ENCODE peak calls at places on chromosomes 3 and 15, in five cellular contexts. X is NCI-H510A treated with DMSO at 0.1 percent for 48 hours; M is Right ventricle myocardium superior; Z is stimulated activated CD4-positive, alpha-beta T cell treated with anti-CD3 and anti-CD28 coated beads, TNF-alpha, amount 100 ng/mL, for 4 hours; V is T-helper 2 cell. F is an unnamed sample.

GRCh38 chr3:152219225-152219624 is 49.5 kb upstream of the MBNL1 start:
- DNase-seq in Z (no peak), M (no peak), V (no peak), X (no peak), F (no peak)

GRCh38 chr3:188211476-188211875 is 57.5 kb downstream of the LPP start:
- DNase-seq in V (no peak), M (no peak), X (no peak), Z (no peak), F (no peak)

GRCh38 chr15:41291065-41291631 is 41.2 kb downstream of the OIP5 start:
- DNase-seq in V (no peak), Z (no peak), M (no peak), X (no peak), F (no peak)

GRCh38 chr3:46921041-46921440 is 43.5 kb downstream of the PTH1R start:
- DNase-seq in X (no peak), V (no peak), Z (no peak), M (no peak), F (no peak)

GRCh38 chr3:188507244-188507720 is 353.3 kb downstream of the LPP start:
- DNase-seq in X (no peak), V (no peak), Z (no peak), M (no peak), F (no peak)

GRCh38 chr3:122493296-122493695 is 21.4 kb downstream of the KPNA1 start:
- DNase-seq in Z (no peak), M (no peak), X (no peak), V (no peak), F (no peak)

GRCh38 chr3:64098686-64099085 is 75.4 kb upstream of the PSMD6 start:
- DNase-seq in V (no peak), M (no peak), X (no peak), Z (no peak), F (no peak)

GRCh38 chr3:100099621-100100020 is 14.7 kb downstream of the FILIP1L start:
- DNase-seq in V (no peak), M (no peak), X (no peak), Z (no peak), F (no peak)

GRCh38 chr3:51934139-51934850 is 7.4 kb downstream of the RRP9 start:
- DNase-seq in Z (no peak), X (no peak), M (peak), V (no peak), F (no peak)

GRCh38 chr15:96764946-96765345 is 434.4 kb downstream of the NR2F2 start:
- DNase-seq in M (no peak), V (no peak), X (no peak), Z (no peak), F (no peak)

GRCh38 chr15:29759596-29759995 is 62.7 kb downstream of the TJP1 start:
- DNase-seq in V (no peak), M (no peak), Z (no peak), X (no peak), F (no peak)

GRCh38 chr3:8937064-8938020 is 25.9 kb downstream of the RAD18 start:
- DNase-seq in V (no peak), X (no peak), M (no peak), Z (no peak), F (no peak)

GRCh38 chr15:65638681-65639089 is 16.9 kb downstream of the SLC24A1 start:
- DNase-seq in M (no peak), V (no peak), Z (no peak), X (peak), F (peak)

GRCh38 chr3:158272071-158272470 is 162.2 kb downstream of the RSRC1 start:
- DNase-seq in V (no peak), X (no peak), Z (no peak), M (no peak), F (no peak)

GRCh38 chr3:168030488-168031054 is 65.2 kb downstream of the GOLIM4 start:
- DNase-seq in V (no peak), Z (no peak), X (peak), M (no peak), F (no peak)

GRCh38 chr3:179771797-179772196 is 119.0 kb downstream of the USP13 start:
- DNase-seq in Z (no peak), X (no peak), M (no peak), V (no peak), F (no peak)

GRCh38 chr3:17800232-17800631 is 57.8 kb upstream of the TBC1D5 start:
- DNase-seq in Z (no peak), V (no peak), X (no peak), M (no peak), F (no peak)

GRCh38 chr15:36753173-36753572 is 173.7 kb downstream of the CDIN1 start:
- DNase-seq in X (no peak), Z (no peak), M (no peak), V (no peak), F (no peak)

GRCh38 chr15:59532770-59533379 is 78.7 kb upstream of the GCNT3 start:
- DNase-seq in Z (no peak), M (peak), X (peak), V (no peak), F (no peak)

GRCh38 chr3:51538459-51539290 is at the start of gene RAD54L2:
- DNase-seq in V (peak), X (peak), M (peak), Z (peak), F (peak)

GRCh38 chr15:39345176-39345575 is 235.7 kb upstream of the THBS1 start:
- DNase-seq in Z (no peak), M (no peak), V (no peak), X (no peak), F (no peak)

GRCh38 chr3:76199382-76199781 is 414.0 kb upstream of the ZNF717 start:
- DNase-seq in V (no peak), M (no peak), Z (no peak), X (no peak), F (no peak)

GRCh38 chr15:99016680-99017321 is 9.2 kb upstream of the PGPEP1L start:
- DNase-seq in X (no peak), M (peak), Z (no peak), V (no peak), F (no peak)

GRCh38 chr3:127034990-127035652 is 52.2 kb downstream of the PLXNA1 start:
- DNase-seq in M (peak), Z (no peak), V (no peak), X (no peak), F (no peak)

GRCh38 chr15:73930371-73930770 is 4.1 kb downstream of the LOXL1 start:
- DNase-seq in X (no peak), M (peak), V (no peak), Z (no peak), F (no peak)

GRCh38 chr15:85723960-85724945 is 70.5 kb downstream of the KLHL25 start:
- DNase-seq in V (no peak), X (no peak), Z (no peak), M (no peak), F (no peak)

GRCh38 chr3:98563661-98564281 is 29.6 kb downstream of the CPOX start:
- DNase-seq in M (no peak), V (no peak), X (no peak), Z (no peak), F (no peak)

GRCh38 chr3:28317438-28318022 is 31.0 kb upstream of the ZCWPW2 start:
- DNase-seq in V (no peak), Z (no peak), X (peak), M (no peak), F (no peak)

GRCh38 chr15:74238984-74239645 is 3.0 kb downstream of the CCDC33 start:
- DNase-seq in V (no peak), X (peak), Z (no peak), M (no peak), F (no peak)

GRCh38 chr3:98786364-98786930 is 23.3 kb downstream of the ST3GAL6 start:
- DNase-seq in Z (no peak), M (no peak), V (no peak), X (no peak), F (no peak)

GRCh38 chr15:85331666-85332261 is 48.6 kb upstream of the AKAP13 start:
- DNase-seq in M (no peak), X (no peak), V (no peak), Z (no peak), F (no peak)

GRCh38 chr3:129587061-129587460 is 19.4 kb downstream of the PLXND1 start:
- DNase-seq in M (no peak), Z (no peak), X (no peak), V (no peak), F (no peak)

GRCh38 chr3:22685598-22685997 is 517.5 kb upstream of the UBE2E2 start:
- DNase-seq in Z (no peak), X (no peak), M (no peak), V (no peak), F (no peak)

GRCh38 chr15:40328176-40328575 is 4.7 kb downstream of the INAFM2 start:
- DNase-seq in Z (no peak), X (no peak), M (no peak), V (no peak), F (no peak)

GRCh38 chr3:126329927-126330725 is 27.1 kb downstream of the KLF15 start:
- DNase-seq in M (no peak), X (no peak), Z (no peak), V (no peak), F (no peak)

GRCh38 chr3:118102737-118103136 is 931.9 kb downstream of the IGSF11 start:
- DNase-seq in Z (no peak), M (no peak), X (no peak), V (no peak), F (no peak)

GRCh38 chr15:43276563-43277200 is 10.0 kb upstream of the TGM5 start:
- DNase-seq in M (no peak), X (no peak), Z (no peak), V (no peak), F (no peak)